ENCODE peak calls at places on chromosomes 16 and 17, in eight cellular contexts. One of them, this sample, is unnamed.

GRCh38 chr17:74340470-74341023 is 14.5 kb downstream of the KIF19 start:
- DNase-seq in vagina: no peak
- DNase-seq in erythroblast: no peak
- DNase-seq in body of pancreas: no peak
- DNase-seq in suprapubic skin: no peak
- DNase-seq in adrenal gland: no peak
- DNase-seq in GM12891: no peak
- DNase-seq in transverse colon: no peak
- DNase-seq in this sample: no peak

GRCh38 chr17:13395872-13396271 is 205.9 kb downstream of the HS3ST3A1 start:
- DNase-seq in adrenal gland: no peak
- DNase-seq in transverse colon: no peak
- DNase-seq in vagina: no peak
- DNase-seq in erythroblast: no peak
- DNase-seq in suprapubic skin: no peak
- DNase-seq in GM12891: no peak
- DNase-seq in body of pancreas: no peak
- DNase-seq in this sample: no peak

GRCh38 chr16:24018485-24018884 is 182.7 kb downstream of the PRKCB start:
- DNase-seq in body of pancreas: no peak
- DNase-seq in erythroblast: no peak
- DNase-seq in vagina: no peak
- DNase-seq in adrenal gland: no peak
- DNase-seq in transverse colon: no peak
- DNase-seq in suprapubic skin: no peak
- DNase-seq in GM12891: no peak
- DNase-seq in this sample: no peak

GRCh38 chr17:78885956-78886355 is 17.0 kb downstream of the CEP295NL start:
- DNase-seq in body of pancreas: no peak
- DNase-seq in transverse colon: peak
- DNase-seq in vagina: no peak
- DNase-seq in adrenal gland: no peak
- DNase-seq in suprapubic skin: no peak
- DNase-seq in GM12891: no peak
- DNase-seq in erythroblast: no peak
- DNase-seq in this sample: no peak

GRCh38 chr16:51313204-51313603 is 162.1 kb upstream of the SALL1 start:
- DNase-seq in body of pancreas: no peak
- DNase-seq in erythroblast: no peak
- DNase-seq in GM12891: no peak
- DNase-seq in vagina: no peak
- DNase-seq in transverse colon: no peak
- DNase-seq in adrenal gland: no peak
- DNase-seq in suprapubic skin: no peak
- DNase-seq in this sample: no peak

GRCh38 chr16:74035816-74036215 is 260.8 kb upstream of the PSMD7 start:
- DNase-seq in GM12891: peak
- DNase-seq in transverse colon: no peak
- DNase-seq in suprapubic skin: no peak
- DNase-seq in adrenal gland: no peak
- DNase-seq in vagina: no peak
- DNase-seq in erythroblast: no peak
- DNase-seq in body of pancreas: no peak
- DNase-seq in this sample: no peak

GRCh38 chr17:66947311-66947710 is 17.2 kb upstream of the CACNG4 start:
- DNase-seq in GM12891: no peak
- DNase-seq in suprapubic skin: no peak
- DNase-seq in adrenal gland: no peak
- DNase-seq in erythroblast: no peak
- DNase-seq in transverse colon: no peak
- DNase-seq in body of pancreas: no peak
- DNase-seq in vagina: no peak
- DNase-seq in this sample: peak

GRCh38 chr17:66673668-66674276 is 161.1 kb upstream of the CACNG5 start:
- DNase-seq in GM12891: no peak
- DNase-seq in erythroblast: peak
- DNase-seq in suprapubic skin: no peak
- DNase-seq in transverse colon: peak
- DNase-seq in adrenal gland: peak
- DNase-seq in vagina: no peak
- DNase-seq in body of pancreas: peak
- DNase-seq in this sample: no peak

GRCh38 chr17:61157246-61157887 is 242.3 kb upstream of the TBX2 start:
- DNase-seq in erythroblast: peak
- DNase-seq in vagina: no peak
- DNase-seq in suprapubic skin: no peak
- DNase-seq in body of pancreas: no peak
- DNase-seq in GM12891: no peak
- DNase-seq in transverse colon: no peak
- DNase-seq in adrenal gland: peak
- DNase-seq in this sample: no peak

GRCh38 chr16:77660311-77660710 is 62.0 kb upstream of the NUDT7 start:
- DNase-seq in body of pancreas: no peak
- DNase-seq in GM12891: no peak
- DNase-seq in suprapubic skin: no peak
- DNase-seq in vagina: no peak
- DNase-seq in erythroblast: no peak
- DNase-seq in adrenal gland: no peak
- DNase-seq in transverse colon: no peak
- DNase-seq in this sample: no peak

GRCh38 chr16:52497067-52497816 is 49.7 kb downstream of the TOX3 start:
- DNase-seq in suprapubic skin: no peak
- DNase-seq in GM12891: no peak
- DNase-seq in transverse colon: no peak
- DNase-seq in erythroblast: no peak
- DNase-seq in adrenal gland: no peak
- DNase-seq in body of pancreas: no peak
- DNase-seq in vagina: no peak
- DNase-seq in this sample: no peak

GRCh38 chr17:11948791-11949190 is 48.5 kb downstream of the ZNF18 start:
- DNase-seq in body of pancreas: peak
- DNase-seq in adrenal gland: peak
- DNase-seq in erythroblast: no peak
- DNase-seq in suprapubic skin: no peak
- DNase-seq in GM12891: no peak
- DNase-seq in vagina: no peak
- DNase-seq in transverse colon: no peak
- DNase-seq in this sample: no peak

GRCh38 chr17:68598545-68598961 is 2.6 kb downstream of the FAM20A start:
- DNase-seq in adrenal gland: no peak
- DNase-seq in transverse colon: no peak
- DNase-seq in body of pancreas: no peak
- DNase-seq in vagina: no peak
- DNase-seq in erythroblast: no peak
- DNase-seq in GM12891: no peak
- DNase-seq in suprapubic skin: no peak
- DNase-seq in this sample: no peak

GRCh38 chr17:36034127-36034526 is 16.4 kb upstream of the CCL23 start:
- DNase-seq in GM12891: no peak
- DNase-seq in adrenal gland: no peak
- DNase-seq in body of pancreas: no peak
- DNase-seq in suprapubic skin: no peak
- DNase-seq in transverse colon: no peak
- DNase-seq in erythroblast: peak
- DNase-seq in vagina: no peak
- DNase-seq in this sample: no peak

GRCh38 chr16:65125322-65125721 is 3.5 kb upstream of the CDH11 start:
- DNase-seq in body of pancreas: no peak
- DNase-seq in erythroblast: no peak
- DNase-seq in vagina: no peak
- DNase-seq in adrenal gland: no peak
- DNase-seq in suprapubic skin: no peak
- DNase-seq in transverse colon: no peak
- DNase-seq in GM12891: no peak
- DNase-seq in this sample: no peak

GRCh38 chr17:74761931-74762330 is 13.5 kb downstream of the NHERF1 start:
- DNase-seq in GM12891: no peak
- DNase-seq in body of pancreas: no peak
- DNase-seq in adrenal gland: no peak
- DNase-seq in erythroblast: no peak
- DNase-seq in suprapubic skin: no peak
- DNase-seq in transverse colon: no peak
- DNase-seq in vagina: no peak
- DNase-seq in this sample: no peak

GRCh38 chr16:89047331-89048086 is 46.1 kb upstream of the ACSF3 start:
- DNase-seq in GM12891: no peak
- DNase-seq in transverse colon: no peak
- DNase-seq in erythroblast: no peak
- DNase-seq in suprapubic skin: no peak
- DNase-seq in vagina: no peak
- DNase-seq in body of pancreas: no peak
- DNase-seq in adrenal gland: no peak
- DNase-seq in this sample: peak

GRCh38 chr16:57667526-57668258 is 414 bp upstream of the ADGRG3 start:
- DNase-seq in GM12891: no peak
- DNase-seq in adrenal gland: peak
- DNase-seq in body of pancreas: no peak
- DNase-seq in erythroblast: peak
- DNase-seq in vagina: no peak
- DNase-seq in transverse colon: no peak
- DNase-seq in suprapubic skin: no peak
- DNase-seq in this sample: peak
- TF ChIP-seq POLR2A in GM12891: no peak
- TF ChIP-seq POLR2A in adrenal gland: no peak
- TF ChIP-seq POLR2A in body of pancreas: no peak
- TF ChIP-seq POLR2A in erythroblast: no peak
- TF ChIP-seq POLR2A in vagina: no peak
- TF ChIP-seq POLR2A in transverse colon: no peak
- TF ChIP-seq POLR2A in suprapubic skin: no peak
- TF ChIP-seq POLR2A in this sample: no peak

DNA sequence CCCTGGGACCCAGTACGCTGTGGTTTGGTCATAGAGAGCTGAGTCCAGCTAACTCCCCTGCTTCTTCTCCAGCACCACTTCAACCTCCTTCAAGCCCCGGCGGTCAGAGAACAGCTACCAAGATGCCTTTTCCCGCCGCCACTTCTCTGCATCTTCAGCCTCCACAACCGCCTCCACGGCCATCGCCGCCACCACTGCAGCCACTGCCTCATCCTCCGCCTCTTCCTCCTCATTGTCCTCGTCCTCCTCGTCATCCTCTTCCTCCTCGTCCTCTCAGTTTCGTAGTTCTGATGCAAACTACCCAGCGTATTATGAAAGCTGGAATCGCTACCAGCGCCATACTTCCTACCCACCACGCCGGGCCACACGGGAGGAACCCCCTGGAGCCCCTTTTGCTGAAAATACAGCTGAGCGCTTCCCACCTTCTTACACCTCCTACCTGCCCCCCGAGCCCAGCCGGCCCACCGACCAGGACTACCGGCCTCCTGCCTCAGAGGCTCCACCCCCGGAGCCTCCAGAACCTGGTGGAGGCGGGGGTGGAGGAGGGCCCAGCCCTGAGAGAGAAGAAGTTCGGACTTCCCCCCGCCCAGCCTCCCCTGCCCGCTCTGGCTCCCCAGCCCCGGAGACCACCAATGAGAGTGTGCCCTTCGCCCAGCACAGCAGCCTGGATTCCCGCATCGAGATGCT is 7.1 kb downstream of the SETD1A start:
- DNase-seq in GM12891: no peak
- DNase-seq in vagina: no peak
- DNase-seq in transverse colon: no peak
- DNase-seq in erythroblast: no peak
- DNase-seq in body of pancreas: no peak
- DNase-seq in suprapubic skin: no peak
- DNase-seq in adrenal gland: no peak
- DNase-seq in this sample: no peak
- TF ChIP-seq POLR2A in GM12891: no peak
- TF ChIP-seq POLR2A in vagina: no peak
- TF ChIP-seq POLR2A in transverse colon: no peak
- TF ChIP-seq POLR2A in erythroblast: no peak
- TF ChIP-seq POLR2A in body of pancreas: no peak
- TF ChIP-seq POLR2A in suprapubic skin: no peak
- TF ChIP-seq POLR2A in adrenal gland: no peak
- TF ChIP-seq POLR2A in this sample: no peak

DNA sequence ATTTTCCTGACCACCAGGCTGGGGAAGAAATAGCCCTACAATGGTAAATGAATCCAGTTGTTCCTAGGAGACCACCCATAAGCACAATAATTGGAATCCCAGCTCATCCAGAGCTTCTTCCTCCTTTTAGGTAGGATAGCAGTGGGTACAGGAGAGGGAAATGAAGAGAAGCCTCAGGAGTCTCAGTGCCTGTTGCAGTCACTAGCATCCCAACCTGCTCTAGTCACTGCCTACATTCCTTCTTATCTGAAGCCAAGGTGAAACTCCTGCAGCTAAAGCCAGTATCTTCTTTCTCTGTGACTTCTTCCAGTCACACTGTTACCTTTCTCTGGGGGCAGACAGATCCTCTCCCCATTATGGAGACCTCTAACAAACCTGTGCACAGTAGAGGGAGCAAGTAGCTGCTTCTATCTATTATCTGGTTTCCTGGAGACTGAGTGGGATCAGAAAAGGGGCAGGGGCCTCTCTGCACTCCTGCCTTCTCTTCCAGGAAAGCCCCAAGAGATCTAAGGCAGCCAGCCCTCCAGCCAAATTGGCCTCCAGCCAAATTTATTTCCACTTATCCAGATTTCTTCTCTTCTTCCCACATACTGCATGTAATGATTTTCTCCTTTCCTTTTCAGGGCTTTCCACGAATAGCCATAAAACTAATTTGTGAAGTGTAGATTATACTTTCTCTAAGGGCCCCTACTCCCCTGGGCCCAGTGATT is 85.5 kb downstream of the SSH2 start:
- DNase-seq in transverse colon: no peak
- DNase-seq in adrenal gland: no peak
- DNase-seq in GM12891: no peak
- DNase-seq in suprapubic skin: no peak
- DNase-seq in erythroblast: no peak
- DNase-seq in body of pancreas: no peak
- DNase-seq in vagina: no peak
- DNase-seq in this sample: no peak
- TF ChIP-seq POLR2A in transverse colon: no peak
- TF ChIP-seq POLR2A in adrenal gland: no peak
- TF ChIP-seq POLR2A in GM12891: no peak
- TF ChIP-seq POLR2A in suprapubic skin: no peak
- TF ChIP-seq POLR2A in erythroblast: no peak
- TF ChIP-seq POLR2A in body of pancreas: no peak
- TF ChIP-seq POLR2A in vagina: no peak
- TF ChIP-seq POLR2A in this sample: no peak

DNA sequence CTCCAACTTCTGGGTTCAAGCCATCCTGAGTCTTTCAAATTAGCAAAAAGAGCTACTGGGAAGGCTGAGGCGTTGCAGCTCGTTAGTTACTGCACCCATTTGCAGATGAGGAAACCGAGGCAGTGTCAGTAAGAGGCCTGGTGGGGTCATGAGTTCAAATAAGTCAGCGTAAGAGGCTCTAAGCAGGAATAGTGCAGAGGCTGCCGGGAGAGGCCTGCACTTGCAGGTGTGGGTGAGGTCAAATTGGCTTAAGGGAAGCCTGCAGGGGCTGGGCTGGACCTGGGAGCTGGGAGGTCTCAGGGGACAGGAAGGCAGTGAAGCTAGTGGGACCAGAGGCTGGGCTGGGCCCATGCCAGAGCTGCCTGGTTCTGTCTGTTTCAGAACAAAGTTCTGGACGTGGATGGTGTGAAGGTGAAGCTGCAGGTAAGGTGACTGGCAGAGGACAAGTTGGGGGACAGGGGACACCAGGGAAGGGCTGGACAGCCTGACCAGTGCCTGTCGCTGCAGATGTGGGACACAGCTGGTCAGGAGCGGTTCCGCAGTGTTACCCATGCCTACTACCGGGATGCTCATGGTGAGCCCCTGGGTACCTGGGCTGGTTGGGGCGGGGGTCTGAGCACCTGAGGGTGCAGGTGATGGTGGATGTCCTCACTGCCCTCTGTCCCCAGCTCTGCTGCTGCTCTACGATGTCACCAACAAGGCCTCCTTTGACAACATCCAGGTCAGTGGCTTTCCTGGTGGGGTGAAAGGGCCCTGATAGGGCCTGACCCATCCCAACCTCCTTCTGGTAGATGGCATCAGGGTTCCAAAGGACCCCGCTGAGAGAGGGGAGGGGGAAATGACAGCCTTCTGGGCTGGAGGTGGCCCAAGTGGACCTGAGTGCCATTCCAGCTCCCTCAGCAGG is 3.0 kb downstream of the RAB26 start:
- DNase-seq in vagina: no peak
- DNase-seq in body of pancreas: no peak
- DNase-seq in suprapubic skin: no peak
- DNase-seq in GM12891: no peak
- DNase-seq in erythroblast: no peak
- DNase-seq in transverse colon: no peak
- DNase-seq in adrenal gland: no peak
- DNase-seq in this sample: peak
- TF ChIP-seq POLR2A in vagina: no peak
- TF ChIP-seq POLR2A in body of pancreas: peak
- TF ChIP-seq POLR2A in suprapubic skin: no peak
- TF ChIP-seq POLR2A in GM12891: no peak
- TF ChIP-seq POLR2A in erythroblast: peak
- TF ChIP-seq POLR2A in transverse colon: no peak
- TF ChIP-seq POLR2A in adrenal gland: no peak
- TF ChIP-seq POLR2A in this sample: no peak

This sample was measured in spleen.